ENCODE peak calls at places on chromosomes 2 and 18, in ten cellular contexts. One of them, this sample, is unnamed.

GRCh38 chr2:174444761-174445160 is 42.1 kb downstream of the GPR155 start:
- DNase-seq in breast epithelium: no peak
- DNase-seq in GM12891: no peak
- DNase-seq in endothelial cell of umbilical vein: no peak
- DNase-seq in HL-60: no peak
- DNase-seq in transverse colon: no peak
- DNase-seq in GM12878: no peak
- DNase-seq in GM23338: no peak
- DNase-seq in stomach: no peak
- DNase-seq in Panc1: no peak
- DNase-seq in this sample: no peak

GRCh38 chr2:119205001-119205669 is 18.5 kb upstream of the STEAP3 start:
- DNase-seq in GM12878: no peak
- DNase-seq in GM12891: no peak
- DNase-seq in stomach: no peak
- DNase-seq in endothelial cell of umbilical vein: no peak
- DNase-seq in transverse colon: no peak
- DNase-seq in HL-60: no peak
- DNase-seq in Panc1: no peak
- DNase-seq in breast epithelium: no peak
- DNase-seq in GM23338: no peak
- DNase-seq in this sample: no peak

GRCh38 chr2:147560810-147561521 is 283.9 kb upstream of the ACVR2A start:
- DNase-seq in GM23338: no peak
- DNase-seq in stomach: no peak
- DNase-seq in Panc1: no peak
- DNase-seq in breast epithelium: no peak
- DNase-seq in HL-60: peak
- DNase-seq in transverse colon: no peak
- DNase-seq in endothelial cell of umbilical vein: no peak
- DNase-seq in GM12891: no peak
- DNase-seq in GM12878: no peak
- DNase-seq in this sample: no peak

GRCh38 chr2:238336151-238336550 is 15.8 kb downstream of the TRAF3IP1 start:
- DNase-seq in GM23338: no peak
- DNase-seq in transverse colon: no peak
- DNase-seq in GM12878: no peak
- DNase-seq in endothelial cell of umbilical vein: no peak
- DNase-seq in HL-60: no peak
- DNase-seq in GM12891: no peak
- DNase-seq in stomach: no peak
- DNase-seq in breast epithelium: no peak
- DNase-seq in Panc1: no peak
- DNase-seq in this sample: no peak

GRCh38 chr18:58416704-58417683 is 211.9 kb downstream of the ALPK2 start:
- DNase-seq in transverse colon: no peak
- DNase-seq in GM12891: no peak
- DNase-seq in Panc1: no peak
- DNase-seq in HL-60: no peak
- DNase-seq in GM12878: no peak
- DNase-seq in breast epithelium: no peak
- DNase-seq in endothelial cell of umbilical vein: no peak
- DNase-seq in GM23338: no peak
- DNase-seq in stomach: no peak
- DNase-seq in this sample: no peak

GRCh38 chr18:75407468-75408437 is 19.8 kb downstream of the SMIM21 start:
- DNase-seq in breast epithelium: no peak
- DNase-seq in Panc1: no peak
- DNase-seq in GM23338: peak
- DNase-seq in transverse colon: no peak
- DNase-seq in GM12891: no peak
- DNase-seq in GM12878: no peak
- DNase-seq in HL-60: no peak
- DNase-seq in endothelial cell of umbilical vein: no peak
- DNase-seq in stomach: no peak
- DNase-seq in this sample: no peak

GRCh38 chr2:54149623-54150501 is 34.4 kb downstream of the ACYP2 start:
- DNase-seq in Panc1: no peak
- DNase-seq in stomach: no peak
- DNase-seq in GM23338: no peak
- DNase-seq in breast epithelium: no peak
- DNase-seq in transverse colon: no peak
- DNase-seq in GM12891: no peak
- DNase-seq in HL-60: no peak
- DNase-seq in endothelial cell of umbilical vein: no peak
- DNase-seq in GM12878: no peak
- DNase-seq in this sample: no peak

GRCh38 chr2:38522754-38523349 is 79.9 kb downstream of the HNRNPLL start:
- DNase-seq in endothelial cell of umbilical vein: no peak
- DNase-seq in GM12878: no peak
- DNase-seq in HL-60: no peak
- DNase-seq in GM12891: no peak
- DNase-seq in breast epithelium: no peak
- DNase-seq in Panc1: no peak
- DNase-seq in stomach: no peak
- DNase-seq in transverse colon: no peak
- DNase-seq in GM23338: peak
- DNase-seq in this sample: peak

GRCh38 chr18:48948112-48949050 is 2.4 kb downstream of the SMAD7 start:
- DNase-seq in breast epithelium: no peak
- DNase-seq in Panc1: no peak
- DNase-seq in stomach: peak
- DNase-seq in transverse colon: peak
- DNase-seq in HL-60: no peak
- DNase-seq in GM23338: peak
- DNase-seq in GM12891: no peak
- DNase-seq in endothelial cell of umbilical vein: peak
- DNase-seq in GM12878: no peak
- DNase-seq in this sample: no peak

DNA sequence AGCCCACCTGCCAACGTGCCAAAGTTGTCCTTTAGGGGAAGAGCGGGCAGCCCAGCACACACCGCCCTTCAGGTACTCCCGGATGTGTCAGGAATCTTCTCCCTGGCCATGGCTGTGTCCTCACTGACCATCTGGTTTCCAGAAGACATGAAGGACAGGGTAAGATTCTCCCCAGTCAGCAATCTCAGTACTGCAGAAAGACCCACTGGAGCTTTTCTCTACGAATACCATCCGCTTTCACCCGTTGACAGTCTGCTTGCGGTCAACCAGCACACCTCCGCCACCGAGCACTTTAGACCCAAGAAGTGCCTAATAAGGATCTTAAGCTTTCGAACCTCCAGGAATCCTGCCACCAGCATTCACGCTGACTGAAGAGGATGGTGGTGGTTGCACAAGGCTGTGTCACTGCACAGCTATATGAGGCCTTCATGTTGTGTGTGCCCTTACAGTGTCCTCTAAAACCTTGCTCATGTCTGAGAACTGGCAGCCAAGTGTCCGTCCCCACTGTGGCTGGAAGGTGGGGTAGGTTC is 42.7 kb upstream of the ITM2C start:
- DNase-seq in Panc1: no peak
- DNase-seq in stomach: no peak
- DNase-seq in breast epithelium: no peak
- DNase-seq in endothelial cell of umbilical vein: no peak
- DNase-seq in GM12878: no peak
- DNase-seq in transverse colon: no peak
- DNase-seq in GM12891: no peak
- DNase-seq in HL-60: no peak
- DNase-seq in GM23338: no peak
- DNase-seq in this sample: no peak
- TF ChIP-seq POLR2AphosphoS5 in Panc1: no peak
- TF ChIP-seq POLR2AphosphoS5 in stomach: no peak
- TF ChIP-seq POLR2AphosphoS5 in breast epithelium: no peak
- TF ChIP-seq POLR2AphosphoS5 in endothelial cell of umbilical vein: no peak
- TF ChIP-seq POLR2AphosphoS5 in GM12878: no peak
- TF ChIP-seq POLR2AphosphoS5 in transverse colon: no peak
- TF ChIP-seq POLR2AphosphoS5 in GM12891: peak
- TF ChIP-seq POLR2AphosphoS5 in HL-60: peak
- TF ChIP-seq POLR2AphosphoS5 in GM23338: no peak
- TF ChIP-seq POLR2AphosphoS5 in this sample: no peak

GRCh38 chr18:23356915-23357421 is 96.1 kb upstream of the RIOK3 start:
- DNase-seq in HL-60: no peak
- DNase-seq in GM12878: no peak
- DNase-seq in GM12891: no peak
- DNase-seq in GM23338: no peak
- DNase-seq in Panc1: no peak
- DNase-seq in breast epithelium: no peak
- DNase-seq in transverse colon: no peak
- DNase-seq in stomach: no peak
- DNase-seq in endothelial cell of umbilical vein: peak
- DNase-seq in this sample: no peak

GRCh38 chr18:23353459-23353858 is 99.6 kb upstream of the RIOK3 start:
- DNase-seq in transverse colon: no peak
- DNase-seq in HL-60: no peak
- DNase-seq in breast epithelium: no peak
- DNase-seq in Panc1: no peak
- DNase-seq in GM23338: no peak
- DNase-seq in endothelial cell of umbilical vein: no peak
- DNase-seq in stomach: no peak
- DNase-seq in GM12891: no peak
- DNase-seq in GM12878: peak
- DNase-seq in this sample: no peak

GRCh38 chr18:23355206-23355605 is 97.9 kb upstream of the RIOK3 start:
- DNase-seq in Panc1: no peak
- DNase-seq in transverse colon: no peak
- DNase-seq in stomach: no peak
- DNase-seq in endothelial cell of umbilical vein: peak
- DNase-seq in HL-60: no peak
- DNase-seq in GM12891: no peak
- DNase-seq in GM12878: no peak
- DNase-seq in breast epithelium: no peak
- DNase-seq in GM23338: no peak
- DNase-seq in this sample: no peak

GRCh38 chr18:23356416-23356815 is 96.7 kb upstream of the RIOK3 start:
- DNase-seq in stomach: no peak
- DNase-seq in endothelial cell of umbilical vein: no peak
- DNase-seq in transverse colon: no peak
- DNase-seq in Panc1: no peak
- DNase-seq in HL-60: no peak
- DNase-seq in GM12891: no peak
- DNase-seq in GM12878: no peak
- DNase-seq in breast epithelium: no peak
- DNase-seq in GM23338: no peak
- DNase-seq in this sample: no peak

GRCh38 chr18:23354625-23355024 is 98.5 kb upstream of the RIOK3 start:
- DNase-seq in HL-60: no peak
- DNase-seq in GM12891: no peak
- DNase-seq in Panc1: no peak
- DNase-seq in endothelial cell of umbilical vein: peak
- DNase-seq in breast epithelium: no peak
- DNase-seq in GM23338: no peak
- DNase-seq in stomach: no peak
- DNase-seq in GM12878: no peak
- DNase-seq in transverse colon: no peak
- DNase-seq in this sample: no peak
- TF ChIP-seq POLR2AphosphoS5 in HL-60: no peak
- TF ChIP-seq POLR2AphosphoS5 in GM12891: no peak
- TF ChIP-seq POLR2AphosphoS5 in Panc1: no peak
- TF ChIP-seq POLR2AphosphoS5 in endothelial cell of umbilical vein: no peak
- TF ChIP-seq POLR2AphosphoS5 in breast epithelium: no peak
- TF ChIP-seq POLR2AphosphoS5 in GM23338: no peak
- TF ChIP-seq POLR2AphosphoS5 in stomach: no peak
- TF ChIP-seq POLR2AphosphoS5 in GM12878: no peak
- TF ChIP-seq POLR2AphosphoS5 in transverse colon: no peak
- TF ChIP-seq POLR2AphosphoS5 in this sample: no peak

GRCh38 chr2:164842624-164842966 is 972 bp upstream of the COBLL1 start:
- DNase-seq in HL-60: no peak
- DNase-seq in Panc1: no peak
- DNase-seq in transverse colon: no peak
- DNase-seq in GM12891: no peak
- DNase-seq in GM12878: no peak
- DNase-seq in endothelial cell of umbilical vein: no peak
- DNase-seq in GM23338: no peak
- DNase-seq in stomach: no peak
- DNase-seq in breast epithelium: no peak
- DNase-seq in this sample: no peak

GRCh38 chr2:164840930-164841718 is 499 bp downstream of the COBLL1 start:
- DNase-seq in stomach: peak
- DNase-seq in endothelial cell of umbilical vein: peak
- DNase-seq in GM12878: no peak
- DNase-seq in HL-60: no peak
- DNase-seq in Panc1: no peak
- DNase-seq in transverse colon: peak
- DNase-seq in GM12891: peak
- DNase-seq in breast epithelium: peak
- DNase-seq in GM23338: peak
- DNase-seq in this sample: no peak

GRCh38 chr2:164843346-164843841 is 1.8 kb upstream of the COBLL1 start:
- DNase-seq in HL-60: no peak
- DNase-seq in GM23338: no peak
- DNase-seq in stomach: no peak
- DNase-seq in GM12891: no peak
- DNase-seq in Panc1: no peak
- DNase-seq in GM12878: no peak
- DNase-seq in endothelial cell of umbilical vein: no peak
- DNase-seq in breast epithelium: no peak
- DNase-seq in transverse colon: no peak
- DNase-seq in this sample: no peak

GRCh38 chr2:164840458-164840929 is 1.1 kb downstream of the COBLL1 start:
- DNase-seq in transverse colon: peak
- DNase-seq in stomach: peak
- DNase-seq in GM12891: no peak
- DNase-seq in GM23338: peak
- DNase-seq in breast epithelium: peak
- DNase-seq in Panc1: no peak
- DNase-seq in HL-60: no peak
- DNase-seq in GM12878: no peak
- DNase-seq in endothelial cell of umbilical vein: peak
- DNase-seq in this sample: no peak

GRCh38 chr2:164841719-164842623 is at the start of gene COBLL1:
- DNase-seq in HL-60: no peak
- DNase-seq in GM12878: no peak
- DNase-seq in Panc1: peak
- DNase-seq in stomach: peak
- DNase-seq in GM12891: peak
- DNase-seq in GM23338: peak
- DNase-seq in endothelial cell of umbilical vein: peak
- DNase-seq in transverse colon: peak
- DNase-seq in breast epithelium: peak
- DNase-seq in this sample: no peak
- TF ChIP-seq POLR2AphosphoS5 in HL-60: no peak
- TF ChIP-seq POLR2AphosphoS5 in GM12878: no peak
- TF ChIP-seq POLR2AphosphoS5 in Panc1: no peak
- TF ChIP-seq POLR2AphosphoS5 in stomach: peak
- TF ChIP-seq POLR2AphosphoS5 in GM12891: no peak
- TF ChIP-seq POLR2AphosphoS5 in GM23338: no peak
- TF ChIP-seq POLR2AphosphoS5 in endothelial cell of umbilical vein: no peak
- TF ChIP-seq POLR2AphosphoS5 in transverse colon: no peak
- TF ChIP-seq POLR2AphosphoS5 in breast epithelium: no peak
- TF ChIP-seq POLR2AphosphoS5 in this sample: peak

DNA sequence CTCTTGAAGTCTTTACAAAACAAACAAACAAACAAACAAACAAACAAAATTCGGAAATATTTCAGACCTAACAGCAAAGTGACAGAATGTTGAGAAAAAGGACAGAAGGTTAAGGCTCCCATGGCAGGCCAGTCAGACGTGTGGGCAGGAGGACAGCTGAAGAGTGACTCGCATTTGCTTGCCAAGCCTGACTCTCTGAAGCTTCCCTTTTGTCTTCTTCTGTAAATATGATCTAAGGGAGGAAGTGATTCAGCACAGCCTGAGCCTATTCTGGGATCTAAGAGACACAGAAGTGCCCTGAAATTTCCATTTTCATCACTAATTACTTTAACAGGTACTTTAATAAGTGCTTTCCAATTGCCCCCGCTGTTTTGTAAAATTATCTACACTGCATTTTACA is 134.0 kb upstream of the LYPD1 start:
- DNase-seq in GM12878: no peak
- DNase-seq in transverse colon: no peak
- DNase-seq in breast epithelium: no peak
- DNase-seq in GM12891: no peak
- DNase-seq in Panc1: no peak
- DNase-seq in GM23338: peak
- DNase-seq in stomach: no peak
- DNase-seq in endothelial cell of umbilical vein: peak
- DNase-seq in HL-60: no peak
- DNase-seq in this sample: no peak
- TF ChIP-seq POLR2AphosphoS5 in GM12878: no peak
- TF ChIP-seq POLR2AphosphoS5 in transverse colon: no peak
- TF ChIP-seq POLR2AphosphoS5 in breast epithelium: no peak
- TF ChIP-seq POLR2AphosphoS5 in GM12891: no peak
- TF ChIP-seq POLR2AphosphoS5 in Panc1: no peak
- TF ChIP-seq POLR2AphosphoS5 in GM23338: no peak
- TF ChIP-seq POLR2AphosphoS5 in stomach: no peak
- TF ChIP-seq POLR2AphosphoS5 in endothelial cell of umbilical vein: no peak
- TF ChIP-seq POLR2AphosphoS5 in HL-60: no peak
- TF ChIP-seq POLR2AphosphoS5 in this sample: no peak